ENCODE peak calls at places on chromosomes 12 and 14, in six cellular contexts. K is HepG2, C is K562, J is GM12891, H is GM12878, Y is H1. W is an unnamed sample.

GRCh38 chr14:77140937-77141591 is 527 bp downstream of the ZDHHC22 start:
- DNase-seq in H (no peak), Y (peak), C (peak), J (peak), K (no peak), W (no peak)

GRCh38 chr14:71591929-71592328 is 340.3 kb upstream of the RGS6 start:
- DNase-seq in C (no peak), K (no peak), H (no peak), J (no peak), Y (no peak), W (no peak)

GRCh38 chr12:49334226-49334625 is 2.8 kb downstream of the C1QL4 start:
- DNase-seq in K (no peak), H (no peak), Y (no peak), J (no peak), C (no peak), W (no peak)

GRCh38 chr12:101566318-101566717 is 28.5 kb upstream of the MYBPC1 start:
- DNase-seq in Y (no peak), C (no peak), J (no peak), H (no peak), K (peak), W (no peak)

GRCh38 chr12:121114019-121114639 is 18.5 kb upstream of the P2RX7 start:
- DNase-seq in Y (no peak), K (no peak), J (no peak), H (no peak), C (no peak), W (no peak)

GRCh38 chr12:128684357-128684756 is 139.4 kb downstream of the SLC15A4 start:
- DNase-seq in C (no peak), Y (no peak), H (no peak), J (no peak), K (no peak), W (no peak)

GRCh38 chr12:21980544-21980943 is 39.3 kb upstream of the ABCC9 start:
- DNase-seq in K (no peak), Y (no peak), J (no peak), H (no peak), C (no peak), W (no peak)

GRCh38 chr14:80291099-80291498 is 79.8 kb upstream of the DIO2 start:
- DNase-seq in H (no peak), K (no peak), Y (no peak), J (no peak), C (no peak), W (no peak)

GRCh38 chr12:6956332-6956727 is 5.2 kb downstream of the PTPN6 start:
- DNase-seq in C (no peak), J (no peak), Y (no peak), H (no peak), K (no peak), W (no peak)

GRCh38 chr12:55707841-55708694 is at the start of gene ITGA7:
- DNase-seq in C (peak), J (peak), K (no peak), H (no peak), Y (peak), W (peak)

GRCh38 chr14:61438860-61439765 is 117.7 kb downstream of the PRKCH start:
- DNase-seq in H (peak), K (peak), J (no peak), C (no peak), Y (no peak), W (no peak)

GRCh38 chr12:52049688-52050087 is 1.6 kb upstream of the NR4A1 start:
- DNase-seq in J (no peak), K (no peak), C (no peak), Y (no peak), H (no peak), W (no peak)

DNA sequence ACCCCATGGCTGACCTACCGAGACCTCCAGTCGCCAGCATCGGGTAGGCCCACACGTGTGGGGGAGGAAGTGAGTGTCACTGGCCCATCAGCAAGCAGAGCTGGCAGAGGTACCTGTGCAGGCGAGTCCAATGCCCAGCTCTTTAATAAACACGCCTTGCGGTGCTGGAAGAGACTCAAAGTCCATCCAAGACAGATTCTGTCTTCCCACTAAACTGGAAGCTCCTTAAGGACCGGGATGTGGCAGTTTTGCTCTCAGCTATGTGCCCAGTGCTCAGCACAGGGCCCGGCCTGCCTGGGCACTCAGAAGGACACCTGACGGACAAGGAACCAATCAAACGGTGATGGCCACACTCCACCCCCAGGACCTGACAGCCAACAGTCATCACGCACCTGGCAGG is 65.0 kb downstream of the ITPK1 start:
- DNase-seq in H (no peak), J (no peak), C (no peak), Y (no peak), K (no peak), W (no peak)
- TF ChIP-seq POLR2A in H (no peak), J (no peak), C (no peak), Y (no peak), K (no peak), W (no peak)

GRCh38 chr14:21915814-21916213 is 242.2 kb upstream of the OR4E1 start:
- DNase-seq in H (no peak), Y (no peak), J (no peak), C (no peak), K (peak), W (no peak)

GRCh38 chr14:21913759-21914158 is 240.1 kb upstream of the OR4E1 start:
- DNase-seq in J (no peak), H (peak), C (peak), Y (peak), K (peak), W (no peak)

GRCh38 chr14:21921453-21921852 is 247.8 kb upstream of the OR4E1 start:
- DNase-seq in J (no peak), C (no peak), H (no peak), Y (no peak), K (no peak), W (no peak)

GRCh38 chr14:21923820-21924219 is 250.2 kb upstream of the OR4E1 start:
- DNase-seq in Y (no peak), H (no peak), K (no peak), C (no peak), J (no peak), W (no peak)

GRCh38 chr14:21917699-21918436 is 244.2 kb upstream of the OR4E1 start:
- DNase-seq in C (peak), K (peak), H (peak), Y (no peak), J (no peak), W (no peak)
- TF ChIP-seq TAF1 in C (no peak), K (no peak), H (no peak), Y (no peak), J (no peak), W (no peak)

GRCh38 chr12:59059401-59059935 is 139.2 kb upstream of the LRIG3 start:
- DNase-seq in Y (no peak), C (no peak), H (no peak), J (no peak), K (no peak), W (no peak)

GRCh38 chr12:59056931-59057330 is 136.6 kb upstream of the LRIG3 start:
- DNase-seq in C (no peak), Y (no peak), H (no peak), J (no peak), K (no peak), W (no peak)

GRCh38 chr12:59055204-59055839 is 135.0 kb upstream of the LRIG3 start:
- DNase-seq in J (no peak), Y (no peak), H (no peak), C (no peak), K (no peak), W (no peak)
- TF ChIP-seq POLR2AphosphoS5 in J (no peak), Y (no peak), H (no peak), C (no peak), K (no peak), W (no peak)

GRCh38 chr14:104161601-104162367 is 23.4 kb downstream of the KIF26A start:
- DNase-seq in K (no peak), H (no peak), C (no peak), J (no peak), Y (no peak), W (no peak)

GRCh38 chr14:104162495-104162894 is 24.1 kb downstream of the KIF26A start:
- DNase-seq in Y (no peak), J (no peak), C (no peak), K (no peak), H (no peak), W (no peak)

GRCh38 chr14:104157303-104157928 is 19.0 kb downstream of the KIF26A start:
- DNase-seq in J (no peak), H (no peak), Y (no peak), K (peak), C (peak), W (no peak)

GRCh38 chr14:104158827-104159798 is 20.7 kb downstream of the KIF26A start:
- DNase-seq in Y (no peak), J (no peak), C (peak), K (no peak), H (no peak), W (no peak)

GRCh38 chr14:104159990-104160389 is 21.6 kb downstream of the KIF26A start:
- DNase-seq in C (no peak), K (no peak), Y (no peak), J (no peak), H (no peak), W (no peak)
- TF ChIP-seq POLR2A in C (no peak), K (no peak), Y (no peak), J (no peak), H (no peak), W (no peak)

GRCh38 chr12:110545812-110546211 is 37.3 kb downstream of the PPTC7 start:
- DNase-seq in C (no peak), H (no peak), K (no peak), J (no peak), Y (no peak), W (no peak)

GRCh38 chr12:110546339-110546738 is 36.8 kb downstream of the PPTC7 start:
- DNase-seq in H (no peak), C (no peak), Y (no peak), K (no peak), J (no peak), W (no peak)

GRCh38 chr12:110540048-110540447 is 37.9 kb downstream of the RAD9B start:
- DNase-seq in C (no peak), H (no peak), J (no peak), K (no peak), Y (no peak), W (no peak)

GRCh38 chr12:110543965-110544364 is 39.2 kb downstream of the PPTC7 start:
- DNase-seq in Y (no peak), H (no peak), C (no peak), J (no peak), K (no peak), W (no peak)

GRCh38 chr12:110543252-110543959 is 39.7 kb downstream of the PPTC7 start:
- DNase-seq in Y (no peak), K (no peak), H (peak), C (no peak), J (no peak), W (no peak)
- TF ChIP-seq TAF1 in Y (no peak), K (no peak), H (no peak), C (no peak), J (no peak), W (no peak)

GRCh38 chr14:75986439-75986765 is 839 bp downstream of the IFT43 start:
- DNase-seq in K (no peak), J (no peak), C (no peak), Y (no peak), H (no peak), W (no peak)

GRCh38 chr14:75990297-75990696 is 4.7 kb downstream of the IFT43 start:
- DNase-seq in J (no peak), C (no peak), Y (no peak), H (no peak), K (no peak), W (no peak)

GRCh38 chr14:75987201-75987970 is 1.8 kb downstream of the IFT43 start:
- DNase-seq in C (no peak), K (no peak), Y (no peak), H (no peak), J (no peak), W (no peak)

GRCh38 chr14:75991753-75992152 is 6.2 kb downstream of the IFT43 start:
- DNase-seq in C (no peak), Y (no peak), J (no peak), K (no peak), H (no peak), W (no peak)

DNA sequence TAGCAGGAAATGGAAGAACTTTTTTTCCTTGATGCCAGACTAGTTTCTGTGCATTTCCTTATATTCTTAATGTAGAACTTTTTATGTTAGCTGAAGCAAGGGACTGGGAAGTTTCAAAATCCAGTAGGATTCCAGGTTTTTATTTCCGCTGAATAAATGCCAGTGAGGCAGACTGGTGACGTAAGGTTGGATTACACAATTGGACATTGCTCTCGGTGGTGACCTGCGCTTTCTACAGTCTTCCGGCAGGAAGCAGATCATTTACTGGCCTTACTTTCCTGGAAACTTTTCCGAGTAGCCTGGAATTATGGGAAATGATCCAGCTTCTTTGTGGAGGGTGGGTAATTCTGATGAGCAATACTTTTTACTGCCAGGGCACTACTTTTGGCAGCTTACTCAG is 3.6 kb downstream of the IFT43 start:
- DNase-seq in K (peak), Y (no peak), H (no peak), J (no peak), C (no peak), W (no peak)
- TF ChIP-seq POLR2AphosphoS5 in K (no peak), Y (no peak), H (no peak), J (no peak), C (no peak), W (no peak)

DNA sequence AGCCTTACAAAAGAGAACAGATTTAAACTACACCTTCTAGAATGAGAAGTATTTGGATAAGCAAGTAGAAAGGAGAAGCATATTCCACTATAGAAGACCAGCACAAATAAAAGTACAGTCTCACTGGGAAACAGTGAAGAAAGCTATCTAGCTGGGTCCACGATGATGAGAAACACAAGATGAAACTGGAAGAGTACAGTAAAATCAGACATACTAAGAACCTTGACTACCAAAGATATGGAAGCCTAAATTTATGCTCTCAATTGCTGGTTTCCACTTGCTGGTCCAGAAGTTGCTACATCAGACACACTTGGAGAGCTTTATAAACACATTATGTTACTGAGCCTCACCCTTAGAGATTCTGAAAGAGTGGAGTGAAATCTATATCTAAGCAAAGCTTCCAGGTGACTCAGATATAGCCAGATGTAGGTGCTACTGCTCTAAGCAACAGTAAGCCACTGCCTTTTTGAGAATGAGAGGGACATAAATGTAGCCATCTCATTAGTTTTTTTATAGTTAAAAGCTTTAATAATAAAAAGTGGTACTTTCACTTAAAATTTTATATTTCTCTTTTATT is 96.3 kb upstream of the BBS10 start:
- DNase-seq in J (no peak), C (no peak), Y (no peak), K (no peak), H (no peak), W (no peak)
- TF ChIP-seq POLR2A in J (no peak), C (no peak), Y (no peak), K (no peak), H (no peak), W (no peak)

W was measured in GM12892.